ENCODE peak calls at places on chromosomes 11 and 22, in four cellular contexts. G, V, O and K are unnamed samples.
A peak's percentile ranks its signal among the peaks of the same experiment; 100 is the strongest.

GRCh38 chr11:70315726-70316125 is 45.2 kb downstream of the PPFIA1 start:
- DNase-seq in G (no peak), V (no peak), O (no peak), K (no peak)

GRCh38 chr11:8403310-8403709 is 139.6 kb upstream of the LMO1 start:
- DNase-seq in G (no peak), V (no peak), O (no peak), K (no peak)

GRCh38 chr11:18563090-18563730 is 25.3 kb downstream of the UEVLD start:
- DNase-seq in G (no peak), V (no peak), O (no peak), K (no peak)

GRCh38 chr11:2301631-2302272 is at the start of the genes C11orf21 and TSPAN32:
- DNase-seq in G (no peak), V (peak; percentile 85), O (peak; percentile 27), K (no peak)

GRCh38 chr11:69700278-69701140 is 3.3 kb downstream of the FGF19 start:
- DNase-seq in G (peak; percentile 91), V (peak; percentile 85), O (peak; percentile 66), K (no peak)

GRCh38 chr11:45804806-45805304 is at the start of gene SLC35C1:
- DNase-seq in G (peak; percentile 98), V (peak; percentile 97), O (peak; percentile 88), K (peak; percentile 86)

GRCh38 chr11:88348870-88349269 is 11.3 kb upstream of the CTSC start:
- DNase-seq in G (no peak), V (no peak), O (no peak), K (no peak)

GRCh38 chr11:76419896-76420295 is 24.9 kb upstream of the EMSY start:
- DNase-seq in G (no peak), V (peak; percentile 43), O (peak; percentile 15), K (no peak)

GRCh38 chr11:57434640-57435546 is 8.0 kb upstream of the SLC43A3 start:
- DNase-seq in G (no peak), V (no peak), O (peak; percentile 94), K (no peak)

GRCh38 chr11:131668867-131669780 is 298.7 kb downstream of the NTM start:
- DNase-seq in G (peak; percentile 60), V (peak; percentile 65), O (peak; percentile 17), K (peak; percentile 6)

GRCh38 chr22:24177456-24177855 is 3.8 kb upstream of the SUSD2 start:
- DNase-seq in G (no peak), V (no peak), O (no peak), K (no peak)

GRCh38 chr11:78796956-78797355 is 222.3 kb upstream of the NARS2 start:
- DNase-seq in G (no peak), V (no peak), O (no peak), K (no peak)
- TF ChIP-seq ELF1 in G (no peak), V (no peak), O (no peak), K (no peak)

GRCh38 chr11:27097538-27097937 is 56.9 kb downstream of the BBOX1 start:
- DNase-seq in G (no peak), V (no peak), O (no peak), K (no peak)

GRCh38 chr11:27095050-27095449 is 54.4 kb downstream of the BBOX1 start:
- DNase-seq in G (no peak), V (no peak), O (no peak), K (no peak)

GRCh38 chr11:27100534-27100933 is 59.9 kb downstream of the BBOX1 start:
- DNase-seq in G (no peak), V (no peak), O (no peak), K (no peak)
- TF ChIP-seq ELF1 in G (no peak), V (no peak), O (no peak), K (no peak)

DNA sequence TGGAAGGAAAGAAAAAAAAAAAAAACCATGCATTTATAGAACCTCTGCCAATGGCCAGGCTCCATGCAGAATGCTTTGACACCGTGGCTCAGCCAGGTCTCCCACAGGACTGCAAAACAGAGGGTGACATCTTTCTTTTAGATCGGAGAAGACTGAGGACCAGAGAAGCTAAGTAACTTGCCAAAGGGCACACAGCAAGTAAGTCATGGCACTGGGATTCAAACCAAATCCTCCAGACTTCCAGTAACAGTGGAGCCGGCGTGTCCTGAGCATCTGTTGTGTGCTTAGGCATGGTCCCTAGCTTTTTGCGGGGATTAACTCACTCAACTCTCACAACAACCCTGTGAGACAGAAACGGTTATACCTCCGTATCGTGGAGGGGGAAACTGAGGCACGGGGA is 20.7 kb downstream of the MGAT3 start:
- DNase-seq in G (no peak), V (no peak), O (no peak), K (no peak)
- TF ChIP-seq ELF1 in G (no peak), V (no peak), O (no peak), K (no peak)

DNA sequence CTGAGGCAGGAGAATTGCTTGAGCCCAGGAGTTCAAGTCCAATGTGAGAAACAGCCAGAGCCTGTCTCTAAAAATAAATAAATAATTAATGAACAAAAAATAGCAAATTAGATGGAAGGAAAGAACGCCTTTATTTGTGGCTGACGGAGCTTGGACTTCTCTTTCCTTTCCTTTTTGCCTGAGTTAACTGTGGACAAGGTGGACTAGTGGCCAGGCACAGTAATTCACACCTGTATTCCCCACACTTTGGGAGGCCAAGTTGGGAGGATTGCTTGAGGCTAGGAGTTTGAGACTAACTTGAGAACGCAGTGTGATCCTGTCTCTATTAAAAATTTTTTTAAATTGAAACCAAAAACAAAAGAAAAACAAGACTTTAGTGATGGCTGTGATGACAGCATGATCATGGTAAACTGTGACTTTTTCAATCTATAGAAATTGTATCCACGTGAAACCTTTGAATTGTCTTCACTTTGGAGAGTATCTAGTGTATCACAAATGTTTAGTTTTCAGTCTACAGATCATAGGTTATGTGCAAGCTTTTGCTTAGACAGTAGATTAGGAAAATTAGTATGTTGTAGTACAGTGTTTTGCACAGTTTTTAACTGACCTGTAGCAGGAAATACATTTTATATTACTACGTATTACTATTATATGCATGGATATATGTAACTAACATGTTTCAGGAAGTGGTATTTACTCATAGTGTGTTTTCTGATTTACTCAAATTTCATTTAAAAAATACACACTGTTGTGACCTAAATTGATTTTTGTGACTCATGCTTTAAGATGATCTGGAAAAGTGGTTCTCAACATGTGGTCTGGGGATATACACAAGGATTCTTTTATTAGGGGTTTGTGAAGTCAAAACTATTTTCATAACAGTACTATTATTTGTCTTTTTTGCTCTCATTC is 42.1 kb downstream of the KDM2A start:
- DNase-seq in G (no peak), V (peak; percentile 6), O (no peak), K (no peak)
- TF ChIP-seq ELF1 in G (no peak), V (no peak), O (no peak), K (no peak)

GRCh38 chr11:109193880-109194279 is 228.1 kb upstream of the C11orf87 start:
- DNase-seq in G (no peak), V (no peak), O (no peak), K (no peak)

GRCh38 chr11:109192864-109193263 is 229.1 kb upstream of the C11orf87 start:
- DNase-seq in G (no peak), V (no peak), O (no peak), K (no peak)

GRCh38 chr11:109203176-109203575 is 218.8 kb upstream of the C11orf87 start:
- DNase-seq in G (no peak), V (no peak), O (no peak), K (no peak)

GRCh38 chr11:109196016-109196415 is 226.0 kb upstream of the C11orf87 start:
- DNase-seq in G (no peak), V (no peak), O (no peak), K (no peak)

DNA sequence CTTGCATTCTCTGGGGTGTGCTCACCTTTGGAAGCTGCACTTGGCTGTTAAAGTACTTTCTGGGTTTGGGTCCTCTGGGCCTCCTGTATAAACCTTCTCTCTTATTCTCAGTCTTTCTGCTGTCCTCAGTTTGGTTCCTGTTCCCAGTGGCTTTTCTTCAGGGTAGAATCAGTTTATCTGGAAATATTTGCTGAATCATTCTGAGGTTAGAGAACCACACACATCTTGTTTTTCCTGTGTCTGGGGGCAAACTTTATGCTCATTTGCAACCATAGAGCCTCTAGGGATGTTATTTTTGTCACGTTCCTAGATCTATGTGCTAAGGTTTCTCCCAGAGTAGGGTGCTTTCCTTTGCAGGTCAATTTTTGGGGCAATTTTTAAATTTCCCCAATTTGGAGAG is 224.3 kb upstream of the C11orf87 start:
- DNase-seq in G (no peak), V (no peak), O (no peak), K (no peak)
- TF ChIP-seq ELF1 in G (no peak), V (no peak), O (no peak), K (no peak)